ENCODE peak calls at places on chromosome X, in five cellular contexts. One of them, this sample, is unnamed.

GRCh38 chrX:17590892-17591740 is 146.2 kb upstream of the SCML1 start:
- DNase-seq in progenitor cell of endocrine pancreas: peak
- DNase-seq in Calu3: peak
- DNase-seq in testis: peak
- DNase-seq in nephron progenitor cell: peak
- DNase-seq in this sample: peak

GRCh38 chrX:140701480-140701879 is 8.1 kb upstream of the LINC00632 start:
- DNase-seq in progenitor cell of endocrine pancreas: no peak
- DNase-seq in Calu3: no peak
- DNase-seq in testis: peak
- DNase-seq in nephron progenitor cell: no peak
- DNase-seq in this sample: peak

GRCh38 chrX:41705680-41706374 is 17.1 kb downstream of the GPR34 start:
- DNase-seq in progenitor cell of endocrine pancreas: no peak
- DNase-seq in Calu3: no peak
- DNase-seq in testis: no peak
- DNase-seq in nephron progenitor cell: no peak
- DNase-seq in this sample: no peak

GRCh38 chrX:140346711-140347110 is 158.2 kb downstream of the SOX3 start:
- DNase-seq in progenitor cell of endocrine pancreas: no peak
- DNase-seq in Calu3: no peak
- DNase-seq in testis: no peak
- DNase-seq in nephron progenitor cell: no peak
- DNase-seq in this sample: no peak

GRCh38 chrX:35115205-35115604 is 172.6 kb downstream of the FAM47B start:
- DNase-seq in progenitor cell of endocrine pancreas: no peak
- DNase-seq in Calu3: no peak
- DNase-seq in testis: no peak
- DNase-seq in nephron progenitor cell: no peak
- DNase-seq in this sample: no peak

GRCh38 chrX:111386884-111387283 is 25.1 kb downstream of the DCX start:
- DNase-seq in progenitor cell of endocrine pancreas: no peak
- DNase-seq in Calu3: no peak
- DNase-seq in testis: no peak
- DNase-seq in nephron progenitor cell: no peak
- DNase-seq in this sample: no peak

GRCh38 chrX:74232859-74233258 is 71.1 kb upstream of the ZCCHC13 start:
- DNase-seq in progenitor cell of endocrine pancreas: no peak
- DNase-seq in Calu3: peak
- DNase-seq in testis: no peak
- DNase-seq in nephron progenitor cell: no peak
- DNase-seq in this sample: no peak

GRCh38 chrX:9797961-9798360 is 11.7 kb downstream of the SHROOM2 start:
- DNase-seq in progenitor cell of endocrine pancreas: no peak
- DNase-seq in Calu3: no peak
- DNase-seq in testis: no peak
- DNase-seq in nephron progenitor cell: no peak
- DNase-seq in this sample: no peak

GRCh38 chrX:70042399-70043371 is 7.1 kb downstream of the AWAT2 start:
- DNase-seq in progenitor cell of endocrine pancreas: no peak
- DNase-seq in Calu3: peak
- DNase-seq in testis: no peak
- DNase-seq in nephron progenitor cell: no peak
- DNase-seq in this sample: no peak

GRCh38 chrX:1006156-1006730 is 206.2 kb downstream of the CRLF2 start:
- DNase-seq in progenitor cell of endocrine pancreas: no peak
- DNase-seq in Calu3: no peak
- DNase-seq in testis: no peak
- DNase-seq in nephron progenitor cell: no peak
- DNase-seq in this sample: no peak

GRCh38 chrX:124328765-124329164 is 3.7 kb upstream of the TEX13D start:
- DNase-seq in progenitor cell of endocrine pancreas: no peak
- DNase-seq in Calu3: peak
- DNase-seq in testis: no peak
- DNase-seq in nephron progenitor cell: no peak
- DNase-seq in this sample: no peak

GRCh38 chrX:83469551-83469950 is 38.5 kb upstream of the POU3F4 start:
- DNase-seq in progenitor cell of endocrine pancreas: no peak
- DNase-seq in Calu3: peak
- DNase-seq in testis: peak
- DNase-seq in nephron progenitor cell: peak
- DNase-seq in this sample: peak
- TF ChIP-seq CTCF in progenitor cell of endocrine pancreas: peak
- TF ChIP-seq CTCF in Calu3: no peak
- TF ChIP-seq CTCF in testis: peak
- TF ChIP-seq CTCF in nephron progenitor cell: peak
- TF ChIP-seq CTCF in this sample: no peak

GRCh38 chrX:50726296-50726695 is 87.7 kb downstream of the SHROOM4 start:
- DNase-seq in progenitor cell of endocrine pancreas: no peak
- DNase-seq in Calu3: no peak
- DNase-seq in testis: no peak
- DNase-seq in nephron progenitor cell: no peak
- DNase-seq in this sample: no peak

GRCh38 chrX:50721771-50722521 is 92.0 kb downstream of the SHROOM4 start:
- DNase-seq in progenitor cell of endocrine pancreas: no peak
- DNase-seq in Calu3: no peak
- DNase-seq in testis: no peak
- DNase-seq in nephron progenitor cell: peak
- DNase-seq in this sample: no peak

GRCh38 chrX:50725310-50725709 is 88.7 kb downstream of the SHROOM4 start:
- DNase-seq in progenitor cell of endocrine pancreas: no peak
- DNase-seq in Calu3: no peak
- DNase-seq in testis: no peak
- DNase-seq in nephron progenitor cell: no peak
- DNase-seq in this sample: no peak

GRCh38 chrX:50718791-50719190 is 95.2 kb downstream of the SHROOM4 start:
- DNase-seq in progenitor cell of endocrine pancreas: no peak
- DNase-seq in Calu3: no peak
- DNase-seq in testis: no peak
- DNase-seq in nephron progenitor cell: no peak
- DNase-seq in this sample: no peak

DNA sequence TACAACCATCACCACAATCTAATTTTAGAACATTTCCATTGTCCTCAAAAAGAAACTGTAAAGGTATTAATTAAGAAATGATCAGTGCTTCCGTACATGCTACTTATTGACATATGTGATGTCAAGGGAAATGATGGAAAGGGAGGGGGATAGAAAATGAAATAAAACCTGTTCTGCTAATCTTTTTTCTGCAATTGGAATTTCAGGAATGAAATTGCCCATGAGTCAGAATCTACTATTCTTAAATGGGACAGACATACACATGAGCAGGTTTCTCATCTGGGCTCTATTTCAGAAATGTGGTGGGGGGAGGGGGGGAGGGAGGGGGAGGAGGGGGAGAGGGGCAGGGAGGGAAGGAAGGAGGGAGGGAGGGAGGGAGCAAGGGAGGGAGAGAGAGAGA is 91.0 kb downstream of the SHROOM4 start:
- DNase-seq in progenitor cell of endocrine pancreas: no peak
- DNase-seq in Calu3: no peak
- DNase-seq in testis: no peak
- DNase-seq in nephron progenitor cell: no peak
- DNase-seq in this sample: no peak
- TF ChIP-seq CTCF in progenitor cell of endocrine pancreas: no peak
- TF ChIP-seq CTCF in Calu3: no peak
- TF ChIP-seq CTCF in testis: no peak
- TF ChIP-seq CTCF in nephron progenitor cell: no peak
- TF ChIP-seq CTCF in this sample: no peak

GRCh38 chrX:19699151-19699550 is 183.8 kb upstream of the MAP3K15 start:
- DNase-seq in progenitor cell of endocrine pancreas: no peak
- DNase-seq in Calu3: no peak
- DNase-seq in testis: no peak
- DNase-seq in nephron progenitor cell: no peak
- DNase-seq in this sample: no peak
- TF ChIP-seq CTCF in progenitor cell of endocrine pancreas: no peak
- TF ChIP-seq CTCF in Calu3: no peak
- TF ChIP-seq CTCF in testis: no peak
- TF ChIP-seq CTCF in nephron progenitor cell: no peak
- TF ChIP-seq CTCF in this sample: no peak

GRCh38 chrX:51614353-51614752 is 4.4 kb downstream of the CENPVL3 start:
- DNase-seq in progenitor cell of endocrine pancreas: no peak
- DNase-seq in Calu3: no peak
- DNase-seq in testis: no peak
- DNase-seq in nephron progenitor cell: no peak
- DNase-seq in this sample: peak
- TF ChIP-seq CTCF in progenitor cell of endocrine pancreas: peak
- TF ChIP-seq CTCF in Calu3: peak
- TF ChIP-seq CTCF in testis: peak
- TF ChIP-seq CTCF in nephron progenitor cell: peak
- TF ChIP-seq CTCF in this sample: peak

GRCh38 chrX:153674219-153674851 is 722 bp upstream of the PNCK start:
- DNase-seq in progenitor cell of endocrine pancreas: no peak
- DNase-seq in Calu3: no peak
- DNase-seq in testis: no peak
- DNase-seq in nephron progenitor cell: no peak
- DNase-seq in this sample: no peak
- TF ChIP-seq CTCF in progenitor cell of endocrine pancreas: no peak
- TF ChIP-seq CTCF in Calu3: no peak
- TF ChIP-seq CTCF in testis: no peak
- TF ChIP-seq CTCF in nephron progenitor cell: no peak
- TF ChIP-seq CTCF in this sample: no peak

DNA sequence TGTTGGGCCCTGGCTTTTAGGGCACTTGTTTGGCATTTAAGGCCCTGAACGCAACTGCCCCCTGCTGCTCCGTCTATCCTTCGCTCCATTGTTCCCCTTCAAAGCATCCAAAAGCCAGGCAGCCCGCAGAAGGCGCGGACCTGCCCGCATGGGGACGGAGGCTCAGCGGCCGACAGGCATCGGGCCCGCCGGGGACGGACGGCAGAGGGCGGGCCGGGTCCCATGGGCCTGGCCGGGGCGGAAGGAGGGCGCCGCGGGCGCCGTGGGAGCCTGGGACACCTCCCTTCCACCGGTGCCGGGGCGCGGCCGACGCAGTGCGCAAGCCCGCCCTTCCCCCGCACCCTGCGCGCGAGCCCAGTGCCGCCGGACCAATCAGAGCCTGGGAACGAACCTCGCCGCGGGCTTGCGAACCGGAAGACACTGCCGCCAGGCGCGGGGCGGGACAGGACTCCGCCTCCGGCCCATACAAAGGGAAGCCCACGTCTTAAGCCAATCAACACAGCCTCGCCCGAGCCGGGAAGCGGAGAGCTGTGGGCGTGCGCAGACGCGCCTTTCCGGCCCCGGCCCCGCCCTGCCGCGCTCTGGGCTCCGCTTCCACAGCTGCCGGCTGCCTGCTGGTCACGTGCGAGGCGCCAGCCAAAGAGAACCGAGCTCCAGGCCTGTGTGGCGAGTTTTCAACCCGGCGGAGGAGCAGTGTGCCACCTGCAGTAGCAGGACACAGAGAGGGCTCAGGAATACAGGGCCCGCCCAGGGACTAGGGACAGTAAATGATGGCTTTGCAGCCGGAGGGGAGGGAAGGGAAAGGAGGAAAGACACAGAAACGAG is 2.1 kb upstream of the ARHGAP4 start:
- DNase-seq in progenitor cell of endocrine pancreas: peak
- DNase-seq in Calu3: peak
- DNase-seq in testis: peak
- DNase-seq in nephron progenitor cell: peak
- DNase-seq in this sample: peak
- TF ChIP-seq CTCF in progenitor cell of endocrine pancreas: no peak
- TF ChIP-seq CTCF in Calu3: no peak
- TF ChIP-seq CTCF in testis: no peak
- TF ChIP-seq CTCF in nephron progenitor cell: no peak
- TF ChIP-seq CTCF in this sample: no peak

DNA sequence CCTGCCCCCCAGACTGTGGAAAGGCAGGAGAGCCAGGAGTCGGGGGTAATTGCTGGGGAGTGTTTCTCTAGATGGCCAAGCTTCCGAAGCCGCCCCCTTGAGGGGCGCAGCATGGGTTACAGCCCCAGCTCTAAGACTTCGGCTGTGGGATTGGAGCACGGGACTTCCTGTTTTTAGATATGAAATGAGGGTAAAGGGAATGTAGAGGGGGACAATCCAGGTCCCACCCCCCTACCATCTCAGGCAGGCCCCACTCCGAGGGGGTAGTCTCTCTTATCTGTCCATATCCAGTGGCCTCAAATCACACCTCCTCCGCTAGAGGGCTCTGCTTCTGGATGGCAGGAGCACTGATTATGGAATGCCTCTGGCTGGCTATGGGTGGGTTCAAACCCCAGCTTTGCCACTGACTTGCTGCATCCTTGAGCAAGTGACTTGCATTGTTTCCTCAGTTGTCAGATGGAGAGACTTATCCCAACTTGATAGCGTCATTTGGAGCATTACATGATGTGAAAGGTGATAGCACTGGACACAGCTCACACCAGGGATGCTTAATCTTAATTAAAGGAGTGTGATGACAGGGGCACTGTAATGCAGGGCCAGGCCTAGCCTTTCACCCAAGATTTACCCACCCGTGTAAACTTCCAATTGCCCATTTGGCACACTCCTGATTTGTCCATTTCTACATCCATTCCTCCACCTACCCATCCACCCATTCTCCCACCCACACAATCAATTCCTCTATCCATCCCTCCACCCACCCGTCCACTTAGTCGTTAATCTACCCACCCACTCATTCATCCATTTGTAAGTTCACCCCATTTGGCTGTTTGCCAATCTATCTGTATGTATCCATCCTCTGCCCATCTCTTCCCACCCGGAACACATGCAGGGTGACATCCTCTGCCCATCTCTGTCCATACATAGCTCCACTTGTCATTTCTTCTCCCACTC is 845 bp upstream of the KCND1 start:
- DNase-seq in progenitor cell of endocrine pancreas: no peak
- DNase-seq in Calu3: peak
- DNase-seq in testis: peak
- DNase-seq in nephron progenitor cell: peak
- DNase-seq in this sample: peak
- TF ChIP-seq CTCF in progenitor cell of endocrine pancreas: peak
- TF ChIP-seq CTCF in Calu3: peak
- TF ChIP-seq CTCF in testis: peak
- TF ChIP-seq CTCF in nephron progenitor cell: peak
- TF ChIP-seq CTCF in this sample: no peak

GRCh38 chrX:118455013-118455412 is 40.6 kb upstream of the DOCK11 start:
- DNase-seq in progenitor cell of endocrine pancreas: no peak
- DNase-seq in Calu3: no peak
- DNase-seq in testis: no peak
- DNase-seq in nephron progenitor cell: no peak
- DNase-seq in this sample: no peak

DNA sequence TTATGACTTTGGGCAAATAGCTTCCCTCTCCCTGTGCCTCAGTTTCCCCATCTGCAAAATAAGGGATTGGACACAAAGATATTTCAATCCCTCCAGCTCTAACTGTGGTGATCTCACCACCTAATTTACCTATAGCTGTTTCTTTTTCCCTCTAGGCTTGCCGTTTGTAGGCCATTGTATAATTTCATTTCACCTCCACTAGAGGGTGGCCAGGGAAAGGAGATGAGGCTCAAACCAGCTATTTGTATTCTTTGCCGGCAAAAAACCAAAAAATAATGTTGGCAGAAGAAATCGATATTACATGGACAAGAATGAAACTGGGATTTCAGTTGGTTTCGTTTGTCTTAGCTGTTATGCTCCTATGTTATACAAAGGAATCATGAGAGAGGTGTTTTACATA is 36.1 kb upstream of the DOCK11 start:
- DNase-seq in progenitor cell of endocrine pancreas: no peak
- DNase-seq in Calu3: peak
- DNase-seq in testis: no peak
- DNase-seq in nephron progenitor cell: no peak
- DNase-seq in this sample: peak
- TF ChIP-seq CTCF in progenitor cell of endocrine pancreas: peak
- TF ChIP-seq CTCF in Calu3: peak
- TF ChIP-seq CTCF in testis: no peak
- TF ChIP-seq CTCF in nephron progenitor cell: peak
- TF ChIP-seq CTCF in this sample: peak

GRCh38 chrX:109384569-109385174 is 97.2 kb downstream of the GUCY2F start:
- DNase-seq in progenitor cell of endocrine pancreas: no peak
- DNase-seq in Calu3: peak
- DNase-seq in testis: no peak
- DNase-seq in nephron progenitor cell: peak
- DNase-seq in this sample: no peak
- TF ChIP-seq CTCF in progenitor cell of endocrine pancreas: peak
- TF ChIP-seq CTCF in Calu3: peak
- TF ChIP-seq CTCF in testis: peak
- TF ChIP-seq CTCF in nephron progenitor cell: peak
- TF ChIP-seq CTCF in this sample: no peak

This sample was measured in activated CD8-positive, alpha-beta T cell treated with anti-CD3 and anti-CD28 coated beads for 36 hours.